ENCODE peak calls at places on chromosome 20, in nine cellular contexts. O is body of pancreas; S is CD8-positive, alpha-beta T cell; K is keratinocyte; N is heart left ventricle; T is heart right ventricle; Z is right lobe of liver; H is fibroblast of lung; A is left ventricle myocardium inferior. P is an unnamed sample. For H3K4me1, the result is how much of the 10 kb centered on the place peaks cover.

GRCh38 chr20:219290-220115 is 7.6 kb upstream of the DEFB129 start:
- DNase-seq in Z (no peak), K (no peak), O (no peak), S (no peak), T (no peak), N (no peak), H (peak), A (no peak), P (peak)

GRCh38 chr20:51121901-51122412 is 99.0 kb upstream of the KCNG1 start:
- DNase-seq in S (no peak), Z (no peak), H (peak), K (peak), N (no peak), A (no peak), T (no peak), O (no peak), P (no peak)

GRCh38 chr20:22241609-22242008 is 342.8 kb downstream of the FOXA2 start:
- DNase-seq in O (no peak), S (no peak), H (no peak), Z (no peak), T (no peak), N (no peak), K (no peak), A (no peak), P (no peak)

GRCh38 chr20:41076776-41077175 is 48.2 kb downstream of the TOP1 start:
- DNase-seq in A (no peak), O (no peak), Z (no peak), T (no peak), N (no peak), K (no peak), H (no peak), S (no peak), P (no peak)

GRCh38 chr20:6689339-6689973 is 78.0 kb upstream of the BMP2 start:
- DNase-seq in H (no peak), K (no peak), Z (no peak), O (no peak), A (no peak), S (no peak), N (no peak), T (no peak), P (no peak)

GRCh38 chr20:40763646-40764295 is 74.7 kb upstream of the MAFB start:
- DNase-seq in T (no peak), N (no peak), Z (no peak), H (peak), O (no peak), K (no peak), A (no peak), S (no peak), P (peak)

GRCh38 chr20:7496394-7497111 is 443.7 kb downstream of the HAO1 start:
- DNase-seq in Z (no peak), N (no peak), H (no peak), T (no peak), O (no peak), S (no peak), K (no peak), A (no peak), P (no peak)

GRCh38 chr20:15487682-15488081 is 1085.6 kb downstream of the KIF16B start:
- DNase-seq in Z (no peak), H (no peak), O (no peak), T (no peak), S (no peak), N (no peak), A (no peak), K (no peak), P (no peak)

GRCh38 chr20:12555369-12555768 is 453.4 kb upstream of the SPTLC3 start:
- DNase-seq in H (no peak), A (no peak), K (no peak), T (no peak), N (no peak), Z (no peak), S (no peak), O (peak), P (no peak)

GRCh38 chr20:40686893-40687292 is 2.1 kb downstream of the MAFB start:
- DNase-seq in T (no peak), K (no peak), A (no peak), S (no peak), H (no peak), O (no peak), N (no peak), Z (peak), P (no peak)

GRCh38 chr20:6140947-6141346 is 18.1 kb upstream of the FERMT1 start:
- DNase-seq in N (no peak), O (no peak), T (no peak), S (no peak), A (no peak), K (no peak), H (no peak), Z (no peak), P (no peak)

GRCh38 chr20:37669062-37669772 is 24.6 kb upstream of the CTNNBL1 start:
- DNase-seq in O (no peak), N (no peak), H (no peak), K (no peak), T (no peak), A (no peak), Z (no peak), S (no peak), P (no peak)

GRCh38 chr20:60055740-60056139 is 97.5 kb downstream of the CDH26 start:
- DNase-seq in Z (peak), H (no peak), K (no peak), N (peak), T (peak), S (peak), A (peak), O (peak), P (no peak)

GRCh38 chr20:22449115-22449973 is 135.0 kb downstream of the FOXA2 start:
- DNase-seq in T (no peak), S (no peak), O (no peak), H (no peak), K (no peak), Z (peak), N (no peak), A (no peak), P (no peak)

GRCh38 chr20:59611286-59611685 is 6.9 kb downstream of the PHACTR3 start:
- DNase-seq in T (peak), O (peak), N (peak), A (peak), K (no peak), Z (no peak), S (no peak), H (no peak), P (no peak)

GRCh38 chr20:59576216-59576953 is 28.0 kb upstream of the PHACTR3 start:
- DNase-seq in T (no peak), H (no peak), S (no peak), Z (no peak), O (no peak), K (no peak), A (no peak), N (no peak), P (no peak)

GRCh38 chr20:24045621-24046020 is 57.0 kb upstream of the GGTLC1 start:
- DNase-seq in S (peak), K (no peak), H (no peak), O (no peak), N (no peak), T (no peak), A (no peak), Z (no peak), P (no peak)

GRCh38 chr20:25195962-25196700 is 619 bp downstream of the ENTPD6 start:
- DNase-seq in T (peak), A (no peak), S (peak), O (peak), Z (peak), H (no peak), N (peak), K (no peak), P (no peak)

GRCh38 chr20:37192137-37192854 is 12.9 kb upstream of the MROH8 start:
- DNase-seq in O (peak), H (peak), T (peak), A (peak), S (peak), K (peak), N (peak), Z (peak), P (peak)

GRCh38 chr20:7980332-7981046 is 39.1 kb downstream of the TMX4 start:
- DNase-seq in Z (no peak), A (no peak), N (no peak), H (peak), K (no peak), O (no peak), S (no peak), T (no peak), P (peak)

GRCh38 chr20:51462566-51463276 is 79.8 kb downstream of the NFATC2 start:
- DNase-seq in S (no peak), O (peak), A (peak), K (no peak), Z (peak), H (peak), N (peak), T (peak), P (no peak)

GRCh38 chr20:47317127-47317895 is 39.2 kb downstream of the ZMYND8 start:
- DNase-seq in A (peak), K (peak), Z (peak), H (peak), S (peak), O (peak), N (peak), T (peak), P (peak)

GRCh38 chr20:40686434-40686882 is 2.6 kb downstream of the MAFB start:
- DNase-seq in S (no peak), K (no peak), A (no peak), T (no peak), N (no peak), Z (peak), H (no peak), O (no peak), P (no peak)

GRCh38 chr20:20687319-20687718 is 25.1 kb downstream of the RALGAPA2 start:
- DNase-seq in A (no peak), Z (no peak), S (no peak), N (no peak), O (no peak), K (no peak), T (no peak), H (no peak), P (no peak)

GRCh38 chr20:1711266-1711665 is 53.7 kb upstream of the SIRPG start:
- DNase-seq in H (no peak), A (no peak), Z (no peak), T (no peak), K (no peak), O (no peak), N (no peak), S (no peak), P (no peak)

GRCh38 chr20:38811769-38812168 is 6.3 kb downstream of the PPP1R16B start:
- DNase-seq in Z (no peak), A (no peak), N (no peak), K (no peak), H (no peak), O (no peak), T (no peak), S (no peak), P (no peak)

GRCh38 chr20:8104252-8104651 is 27.8 kb upstream of the PLCB1 start:
- DNase-seq in K (no peak), H (no peak), Z (no peak), A (no peak), O (no peak), N (no peak), S (no peak), T (no peak), P (no peak)

GRCh38 chr20:51712501-51713212 is 55.5 kb downstream of the ATP9A start:
- DNase-seq in K (no peak), S (no peak), A (no peak), Z (no peak), T (no peak), N (no peak), H (peak), O (peak), P (peak)

GRCh38 chr20:21517566-21518277 is 3.9 kb upstream of the NKX2-2 start:
- DNase-seq in T (no peak), N (no peak), O (no peak), Z (no peak), K (no peak), A (no peak), S (no peak), H (no peak), P (no peak)

GRCh38 chr20:6708010-6708409 is 59.5 kb upstream of the BMP2 start:
- DNase-seq in Z (peak), O (peak), H (peak), T (peak), S (no peak), A (peak), K (peak), N (peak), P (peak)

GRCh38 chr20:50734730-50735679 is 3.6 kb downstream of the PARD6B start:
- DNase-seq in A (no peak), S (no peak), O (no peak), H (no peak), T (no peak), Z (no peak), N (no peak), K (no peak), P (no peak)

GRCh38 chr20:58192567-58192966 is 35.9 kb downstream of the ANKRD60 start:
- DNase-seq in N (no peak), K (no peak), T (no peak), O (no peak), S (peak), A (no peak), Z (no peak), H (no peak), P (no peak)
- TF ChIP-seq CTCF in N (peak), K (peak), T (peak), O (peak), S (peak), A (peak), Z (peak), H (peak), P (peak)

DNA sequence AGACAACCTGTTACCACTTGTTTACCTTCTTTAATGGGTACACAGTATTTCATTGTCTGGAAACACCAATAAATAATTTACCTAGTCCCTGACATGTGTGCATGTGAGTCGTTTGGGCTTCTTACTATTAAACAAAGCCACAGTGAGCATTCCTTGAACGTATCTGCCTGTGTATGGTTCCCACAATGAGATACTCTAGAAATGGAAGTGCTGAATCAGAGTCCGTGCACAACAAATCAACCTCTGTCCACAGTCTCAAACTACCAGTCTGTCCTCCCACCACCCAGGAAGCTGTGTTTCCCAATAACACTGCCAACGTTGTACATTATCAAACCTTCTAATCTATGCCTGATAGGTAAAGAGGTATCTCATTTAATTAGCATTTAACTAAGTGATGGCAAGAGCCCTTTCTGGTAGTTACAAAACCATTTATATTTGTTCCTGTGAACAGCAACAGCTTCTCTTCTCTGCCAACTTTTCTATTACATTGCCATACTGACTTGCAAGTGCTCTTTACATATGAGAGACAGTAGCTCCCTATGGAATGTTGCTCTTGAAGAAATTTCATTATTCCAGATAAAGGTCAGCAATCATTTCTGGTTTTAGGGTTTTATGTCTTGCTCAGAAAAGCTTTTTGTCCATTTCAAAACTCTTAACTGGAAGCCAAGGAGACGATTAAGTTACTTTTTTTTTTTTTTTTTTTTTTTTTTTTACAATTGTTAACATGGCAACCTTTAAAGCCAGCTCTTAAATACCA is 14.7 kb downstream of the JAG1 start:
- DNase-seq in T (no peak), H (no peak), S (no peak), O (no peak), K (no peak), Z (no peak), N (peak), A (no peak), P (no peak)
- H3K4me1 ChIP-seq in T (half or more), H (under half), S (under half), O (half or more), K (half or more), Z (under half), N (half or more), A (half or more), P (half or more)

DNA sequence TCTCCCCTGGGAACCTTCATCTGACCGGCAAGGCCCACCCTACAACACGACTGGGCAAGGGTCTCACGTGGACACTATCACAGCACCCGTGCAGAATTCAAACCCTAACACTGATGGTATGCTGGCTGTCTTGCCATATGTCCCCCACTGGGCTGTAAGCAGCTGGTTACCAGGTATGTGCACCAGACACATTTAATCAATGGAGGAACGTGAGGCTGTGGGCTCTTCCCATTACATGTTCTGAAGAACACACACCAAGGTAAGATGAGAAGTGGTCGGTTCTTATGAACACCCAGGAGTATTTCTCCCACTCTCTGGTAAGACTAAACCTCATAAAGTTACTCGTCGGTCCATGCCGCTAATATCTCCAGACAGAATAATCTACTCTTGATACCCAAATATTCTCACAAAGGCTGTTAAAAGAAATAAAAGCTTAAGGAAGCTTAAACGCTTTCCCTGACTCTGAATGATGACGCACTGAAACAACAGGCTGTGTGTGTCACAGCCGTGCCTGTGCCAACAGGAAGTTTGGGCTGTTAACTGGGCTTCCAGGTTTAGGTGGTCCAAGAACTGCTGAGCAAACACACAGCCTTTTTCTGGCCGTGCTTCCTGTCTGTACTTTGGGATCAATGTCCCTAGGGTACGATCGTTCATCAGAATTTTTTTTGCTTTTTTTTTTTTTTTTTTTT is 75.3 kb downstream of the SLC23A2 start:
- DNase-seq in N (peak), A (peak), O (peak), S (no peak), Z (peak), H (peak), T (peak), K (no peak), P (peak)
- H3K27ac ChIP-seq in N (peak), A (peak), O (peak), S (no peak), Z (peak), H (peak), T (peak), K (no peak), P (no peak)

GRCh38 chr20:33914871-33915270 is 78.8 kb upstream of the RALY start:
- DNase-seq in N (no peak), O (no peak), T (no peak), A (no peak), S (peak), K (no peak), H (peak), Z (no peak), P (peak)
- TF ChIP-seq CTCF in N (no peak), O (no peak), T (no peak), A (no peak), S (no peak), K (peak), H (no peak), Z (no peak), P (peak)

GRCh38 chr20:48766205-48766604 is 61.6 kb downstream of the PREX1 start:
- DNase-seq in N (no peak), A (no peak), K (no peak), S (no peak), O (no peak), T (no peak), Z (no peak), H (no peak), P (no peak)
- H3K4me1 ChIP-seq in N (under half), A (half or more), K (under half), S (half or more), O (under half), T (under half), Z (under half), H (under half), P (under half)

GRCh38 chr20:13672657-13673056 is 33.9 kb upstream of the TASP1 start:
- DNase-seq in S (no peak), A (no peak), H (no peak), T (no peak), K (no peak), N (no peak), O (no peak), Z (no peak), P (no peak)

GRCh38 chr20:13670160-13670559 is 31.4 kb upstream of the TASP1 start:
- DNase-seq in K (no peak), O (no peak), Z (no peak), H (no peak), A (no peak), S (no peak), T (no peak), N (no peak), P (no peak)

GRCh38 chr20:13665709-13666108 is 27.0 kb upstream of the TASP1 start:
- DNase-seq in O (no peak), H (no peak), N (no peak), A (no peak), Z (no peak), K (no peak), T (no peak), S (no peak), P (no peak)

GRCh38 chr20:13677241-13677640 is 38.5 kb upstream of the TASP1 start:
- DNase-seq in S (no peak), K (no peak), H (peak), O (no peak), Z (no peak), N (no peak), T (no peak), A (no peak), P (no peak)

DNA sequence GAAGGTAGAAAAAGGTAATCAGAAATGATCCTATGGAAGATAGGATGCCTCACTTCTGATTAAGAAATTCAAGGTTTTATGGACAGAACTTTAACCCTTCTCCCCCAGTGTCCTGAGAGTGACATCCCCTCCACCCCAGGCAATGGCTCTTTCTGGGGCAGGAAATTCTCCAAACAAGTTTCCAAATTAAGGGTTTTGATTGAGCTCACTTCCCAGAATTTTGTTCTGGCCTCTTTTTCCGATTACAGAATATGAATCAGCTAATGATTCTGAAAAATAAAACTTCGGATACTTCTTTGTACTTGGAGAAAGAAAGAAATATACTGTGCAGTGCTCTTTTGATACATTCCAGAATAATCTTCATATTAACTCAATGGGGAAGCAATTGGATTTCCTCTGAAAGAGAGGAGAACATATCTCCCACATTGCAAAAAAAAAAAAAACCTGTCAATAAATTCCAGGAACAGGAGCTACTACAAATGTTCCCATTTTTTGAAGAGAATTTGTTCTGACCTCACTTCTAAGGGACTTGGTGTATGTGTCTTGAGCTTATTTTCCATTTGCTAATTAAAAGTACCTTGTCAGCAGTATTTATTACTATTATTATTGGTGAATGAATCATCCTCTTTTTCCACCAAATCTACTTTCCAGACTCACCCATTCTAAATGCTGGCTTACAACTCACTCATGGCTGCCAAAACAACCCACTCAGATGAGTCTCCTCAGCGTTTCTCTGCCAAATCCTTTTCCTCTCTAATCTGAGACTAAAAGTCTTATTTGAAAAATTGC is 33.0 kb upstream of the TASP1 start:
- DNase-seq in O (no peak), A (no peak), K (no peak), S (no peak), Z (no peak), T (no peak), H (peak), N (peak), P (no peak)
- H3K27ac ChIP-seq in O (no peak), A (peak), K (no peak), S (no peak), Z (no peak), T (peak), H (no peak), N (peak), P (no peak)

GRCh38 chr20:3045816-3046676 is at the start of gene MRPS26:
- DNase-seq in S (peak), O (peak), N (peak), Z (peak), T (peak), A (peak), K (no peak), H (peak), P (peak)
- TF ChIP-seq CTCF in S (no peak), O (no peak), N (no peak), Z (no peak), T (no peak), A (no peak), K (no peak), H (no peak), P (no peak)